ENCODE peak calls at places on chromosomes 7 and 10, in nine cellular contexts. R is RCC 7860; E is stomach; C is LoVo; A is stimulated activated CD4-positive, alpha-beta T cell treated with anti-CD3 and anti-CD28 coated beads, Interleukin-12 subunit alpha, Interleukin-12 subunit beta, amount 100 ng/mL, for 48 hours; B is HS-5; Q is IMR-90; X is fibroblast of mammary gland; J is kidney tubule cell. W is an unnamed sample.
A peak's percentile ranks its signal among the peaks of the same experiment; 100 is the strongest.

GRCh38 chr10:78742730-78743615 is 325.8 kb upstream of the ZMIZ1 start:
- DNase-seq in E (peak; percentile 68), R (no peak), J (no peak), X (peak; percentile 69), A (no peak), B (no peak), Q (no peak), C (no peak), W (no peak)

GRCh38 chr7:122965306-122965705 is 30.2 kb downstream of the TAS2R16 start:
- DNase-seq in R (no peak), C (no peak), E (no peak), J (peak; percentile 6), A (no peak), Q (no peak), B (no peak), X (no peak), W (no peak)

GRCh38 chr10:119120413-119120867 is 16.5 kb downstream of the DENND10 start:
- DNase-seq in X (peak; percentile 44), Q (peak; percentile 83), C (no peak), E (no peak), A (no peak), R (peak; percentile 60), J (peak; percentile 58), B (no peak), W (peak; percentile 65)

GRCh38 chr7:2626498-2627117 is 5.2 kb upstream of the TTYH3 start:
- DNase-seq in B (no peak), X (peak; percentile 70), Q (peak; percentile 32), J (no peak), R (no peak), E (no peak), A (no peak), C (no peak), W (no peak)

GRCh38 chr7:24341677-24342076 is 57.7 kb downstream of the NPY start:
- DNase-seq in B (no peak), J (no peak), C (no peak), E (no peak), R (no peak), X (peak; percentile 12), A (no peak), Q (no peak), W (no peak)

GRCh38 chr10:3225589-3225988 is 53.0 kb upstream of the PITRM1 start:
- DNase-seq in B (no peak), A (no peak), J (peak; percentile 88), X (peak; percentile 78), R (peak; percentile 79), Q (peak; percentile 69), C (no peak), E (no peak), W (peak; percentile 60)

GRCh38 chr10:50480054-50481007 is 143.4 kb downstream of the SGMS1 start:
- DNase-seq in C (no peak), E (no peak), Q (no peak), R (no peak), B (no peak), A (no peak), J (no peak), X (no peak), W (no peak)

GRCh38 chr7:9983048-9983447 is 990.6 kb upstream of the PHF14 start:
- DNase-seq in C (no peak), J (no peak), X (no peak), B (no peak), R (no peak), Q (no peak), A (no peak), E (no peak), W (no peak)

GRCh38 chr7:111855161-111855841 is 293.0 kb upstream of the IMMP2L start:
- DNase-seq in B (no peak), R (peak; percentile 38), C (peak; percentile 55), E (peak; percentile 27), X (peak; percentile 82), A (no peak), J (peak; percentile 66), Q (peak; percentile 79), W (peak; percentile 73)

GRCh38 chr10:89954787-89955566 is 253.6 kb downstream of the KIF20B start:
- DNase-seq in B (no peak), Q (no peak), A (no peak), R (peak; percentile 13), X (peak; percentile 21), C (peak; percentile 15), J (no peak), E (no peak), W (peak; percentile 5)

GRCh38 chr10:100800931-100801330 is 55.5 kb downstream of the PAX2 start:
- DNase-seq in C (no peak), J (no peak), Q (no peak), R (no peak), X (no peak), E (no peak), B (no peak), A (no peak), W (no peak)

GRCh38 chr7:106515321-106515720 is 145.6 kb downstream of the CCDC71L start:
- DNase-seq in R (no peak), Q (no peak), J (no peak), E (no peak), C (no peak), B (no peak), A (no peak), X (peak; percentile 34), W (no peak)

GRCh38 chr10:127117125-127117524 is 79.3 kb downstream of the INSYN2A start:
- DNase-seq in Q (peak; percentile 64), X (peak; percentile 61), R (no peak), E (peak; percentile 48), A (peak; percentile 5), B (peak; percentile 6), C (peak; percentile 13), J (peak; percentile 30), W (peak; percentile 47)

GRCh38 chr7:87933953-87934698 is at the start of gene ADAM22:
- DNase-seq in R (peak; percentile 90), X (peak; percentile 77), J (peak; percentile 90), E (peak; percentile 74), Q (peak; percentile 64), C (peak; percentile 93), A (peak; percentile 72), B (peak; percentile 63), W (peak; percentile 85)

GRCh38 chr10:14253711-14254110 is 77.0 kb downstream of the FRMD4A start:
- DNase-seq in C (no peak), Q (no peak), J (no peak), E (no peak), X (no peak), R (no peak), B (no peak), A (no peak), W (no peak)

GRCh38 chr10:24952146-24952700 is at the start of gene PRTFDC1:
- DNase-seq in C (peak; percentile 29), J (peak; percentile 30), R (no peak), E (peak; percentile 49), A (no peak), Q (no peak), B (no peak), X (no peak), W (peak; percentile 60)

GRCh38 chr10:113425596-113425995 is 127.3 kb upstream of the HABP2 start:
- DNase-seq in X (peak; percentile 37), C (peak; percentile 45), J (no peak), Q (no peak), A (no peak), R (no peak), B (no peak), E (no peak), W (no peak)

GRCh38 chr10:112838784-112839481 is 111.1 kb upstream of the TCF7L2 start:
- DNase-seq in B (no peak), A (no peak), C (no peak), J (no peak), E (no peak), R (no peak), X (no peak), Q (no peak), W (no peak)

GRCh38 chr7:867406-868188 is 8.8 kb upstream of the GET4 start:
- DNase-seq in B (no peak), C (no peak), X (peak; percentile 69), Q (peak; percentile 54), A (no peak), E (peak; percentile 91), J (peak; percentile 79), R (no peak), W (peak; percentile 74)

GRCh38 chr7:137440434-137440830 is 96.9 kb upstream of the PTN start:
- DNase-seq in X (no peak), E (no peak), J (no peak), Q (no peak), A (no peak), B (no peak), R (no peak), C (no peak), W (no peak)

GRCh38 chr10:28302012-28302667 is 724 bp downstream of the MPP7 start:
- DNase-seq in R (no peak), A (no peak), B (no peak), E (no peak), Q (no peak), C (peak; percentile 50), X (no peak), J (peak; percentile 10), W (no peak)

GRCh38 chr7:95863623-95864022 is 91.3 kb downstream of the DYNC1I1 start:
- DNase-seq in X (no peak), J (no peak), C (no peak), R (no peak), A (no peak), B (no peak), E (no peak), Q (no peak), W (no peak)

GRCh38 chr7:127881564-127881963 is 149.7 kb downstream of the LRRC4 start:
- DNase-seq in A (no peak), X (no peak), E (no peak), Q (no peak), J (no peak), R (no peak), C (no peak), B (no peak), W (no peak)

GRCh38 chr10:74888947-74889661 is 62.7 kb downstream of the KAT6B start:
- DNase-seq in C (peak; percentile 10), X (peak; percentile 15), B (no peak), Q (no peak), J (peak; percentile 43), A (no peak), R (no peak), E (no peak), W (peak; percentile 40)

GRCh38 chr7:34759477-34760125 is 101.6 kb downstream of the NPSR1 start:
- DNase-seq in Q (peak; percentile 45), X (peak; percentile 43), B (peak; percentile 18), E (no peak), A (no peak), C (peak; percentile 53), J (peak; percentile 63), R (peak; percentile 54), W (peak; percentile 64)

GRCh38 chr7:101554584-101555268 is 74.4 kb downstream of the MYL10 start:
- DNase-seq in A (no peak), Q (no peak), C (no peak), B (no peak), J (no peak), E (no peak), X (no peak), R (no peak), W (no peak)

GRCh38 chr7:47381132-47381495 is 200.8 kb downstream of the TNS3 start:
- DNase-seq in X (no peak), J (peak; percentile 40), Q (no peak), A (no peak), C (no peak), R (no peak), B (no peak), E (no peak), W (no peak)

GRCh38 chr10:49068209-49068608 is 47.1 kb downstream of the VSTM4 start:
- DNase-seq in J (no peak), E (no peak), A (no peak), X (no peak), R (no peak), B (no peak), Q (no peak), C (no peak), W (no peak)

GRCh38 chr7:17661982-17662585 is 278.2 kb downstream of the SNX13 start:
- DNase-seq in C (peak; percentile 49), A (no peak), J (peak; percentile 49), Q (peak; percentile 43), B (no peak), R (no peak), X (peak; percentile 56), E (no peak), W (peak; percentile 28)

GRCh38 chr7:106369349-106369748 is 84.6 kb upstream of the NAMPT start:
- DNase-seq in E (no peak), C (no peak), Q (peak; percentile 72), B (no peak), A (no peak), R (peak; percentile 29), X (peak; percentile 93), J (peak; percentile 74), W (peak; percentile 74)

GRCh38 chr10:120688928-120689327 is 162.2 kb upstream of the WDR11 start:
- DNase-seq in B (no peak), X (no peak), C (no peak), R (no peak), Q (no peak), A (no peak), E (no peak), J (no peak), W (no peak)